ENCODE peak calls at places on chromosome 2, in six cellular contexts. One of them, this sample, is unnamed.

GRCh38 chr2:60295591-60295962 is 257.9 kb downstream of the BCL11A start:
- DNase-seq in K562: no peak
- DNase-seq in psoas muscle: no peak
- DNase-seq in brain microvascular endothelial cell: no peak
- DNase-seq in breast epithelium: no peak
- DNase-seq in CD8-positive, alpha-beta memory T cell: no peak
- DNase-seq in this sample: no peak

GRCh38 chr2:66772618-66773017 is 337.7 kb downstream of the MEIS1 start:
- DNase-seq in K562: no peak
- DNase-seq in psoas muscle: no peak
- DNase-seq in brain microvascular endothelial cell: no peak
- DNase-seq in breast epithelium: no peak
- DNase-seq in CD8-positive, alpha-beta memory T cell: no peak
- DNase-seq in this sample: no peak

GRCh38 chr2:72139871-72140620 is 7.6 kb downstream of the CYP26B1 start:
- DNase-seq in K562: no peak
- DNase-seq in psoas muscle: no peak
- DNase-seq in brain microvascular endothelial cell: no peak
- DNase-seq in breast epithelium: no peak
- DNase-seq in CD8-positive, alpha-beta memory T cell: no peak
- DNase-seq in this sample: no peak

GRCh38 chr2:234951386-234952269 is at the start of gene SH3BP4:
- DNase-seq in K562: peak
- DNase-seq in psoas muscle: peak
- DNase-seq in brain microvascular endothelial cell: peak
- DNase-seq in breast epithelium: peak
- DNase-seq in CD8-positive, alpha-beta memory T cell: no peak
- DNase-seq in this sample: peak

GRCh38 chr2:72920317-72921087 is 3.2 kb downstream of the EMX1 start:
- DNase-seq in K562: no peak
- DNase-seq in psoas muscle: no peak
- DNase-seq in brain microvascular endothelial cell: no peak
- DNase-seq in breast epithelium: no peak
- DNase-seq in CD8-positive, alpha-beta memory T cell: no peak
- DNase-seq in this sample: no peak

GRCh38 chr2:241087420-241088268 is 14.4 kb downstream of the MTERF4 start:
- DNase-seq in K562: no peak
- DNase-seq in psoas muscle: peak
- DNase-seq in brain microvascular endothelial cell: no peak
- DNase-seq in breast epithelium: no peak
- DNase-seq in CD8-positive, alpha-beta memory T cell: no peak
- DNase-seq in this sample: no peak

GRCh38 chr2:162821176-162821575 is 17.4 kb downstream of the KCNH7 start:
- DNase-seq in K562: no peak
- DNase-seq in psoas muscle: no peak
- DNase-seq in brain microvascular endothelial cell: peak
- DNase-seq in breast epithelium: no peak
- DNase-seq in CD8-positive, alpha-beta memory T cell: no peak
- DNase-seq in this sample: no peak

GRCh38 chr2:224381913-224382647 is 19.8 kb downstream of the FAM124B start:
- DNase-seq in K562: no peak
- DNase-seq in psoas muscle: no peak
- DNase-seq in brain microvascular endothelial cell: no peak
- DNase-seq in breast epithelium: no peak
- DNase-seq in CD8-positive, alpha-beta memory T cell: no peak
- DNase-seq in this sample: no peak

GRCh38 chr2:9686061-9686460 is 55.3 kb upstream of the YWHAQ start:
- DNase-seq in K562: no peak
- DNase-seq in psoas muscle: no peak
- DNase-seq in brain microvascular endothelial cell: no peak
- DNase-seq in breast epithelium: no peak
- DNase-seq in CD8-positive, alpha-beta memory T cell: no peak
- DNase-seq in this sample: no peak

GRCh38 chr2:200873561-200873960 is 9.1 kb upstream of the CLK1 start:
- DNase-seq in K562: no peak
- DNase-seq in psoas muscle: no peak
- DNase-seq in brain microvascular endothelial cell: no peak
- DNase-seq in breast epithelium: no peak
- DNase-seq in CD8-positive, alpha-beta memory T cell: no peak
- DNase-seq in this sample: no peak

GRCh38 chr2:126886201-126886905 is 12.3 kb upstream of the TEX51 start:
- DNase-seq in K562: peak
- DNase-seq in psoas muscle: peak
- DNase-seq in brain microvascular endothelial cell: peak
- DNase-seq in breast epithelium: peak
- DNase-seq in CD8-positive, alpha-beta memory T cell: no peak
- DNase-seq in this sample: no peak

GRCh38 chr2:47235127-47235526 is 80.0 kb upstream of the STPG4 start:
- DNase-seq in K562: peak
- DNase-seq in psoas muscle: no peak
- DNase-seq in brain microvascular endothelial cell: no peak
- DNase-seq in breast epithelium: no peak
- DNase-seq in CD8-positive, alpha-beta memory T cell: no peak
- DNase-seq in this sample: no peak

GRCh38 chr2:17539596-17539992 is 902 bp upstream of the VSNL1 start:
- DNase-seq in K562: no peak
- DNase-seq in psoas muscle: no peak
- DNase-seq in brain microvascular endothelial cell: no peak
- DNase-seq in breast epithelium: no peak
- DNase-seq in CD8-positive, alpha-beta memory T cell: no peak
- DNase-seq in this sample: peak

GRCh38 chr2:15038373-15039364 is 406.2 kb downstream of the LRATD1 start:
- DNase-seq in K562: no peak
- DNase-seq in psoas muscle: no peak
- DNase-seq in brain microvascular endothelial cell: no peak
- DNase-seq in breast epithelium: no peak
- DNase-seq in CD8-positive, alpha-beta memory T cell: no peak
- DNase-seq in this sample: no peak

GRCh38 chr2:80852079-80852807 is 547.7 kb upstream of the LRRTM1 start:
- DNase-seq in K562: no peak
- DNase-seq in psoas muscle: no peak
- DNase-seq in brain microvascular endothelial cell: no peak
- DNase-seq in breast epithelium: no peak
- DNase-seq in CD8-positive, alpha-beta memory T cell: no peak
- DNase-seq in this sample: no peak

GRCh38 chr2:86020984-86021383 is 84.7 kb downstream of the POLR1A start:
- DNase-seq in K562: no peak
- DNase-seq in psoas muscle: peak
- DNase-seq in brain microvascular endothelial cell: no peak
- DNase-seq in breast epithelium: no peak
- DNase-seq in CD8-positive, alpha-beta memory T cell: no peak
- DNase-seq in this sample: no peak

GRCh38 chr2:204923957-204924356 is 378.7 kb downstream of the PARD3B start:
- DNase-seq in K562: no peak
- DNase-seq in psoas muscle: no peak
- DNase-seq in brain microvascular endothelial cell: no peak
- DNase-seq in breast epithelium: no peak
- DNase-seq in CD8-positive, alpha-beta memory T cell: no peak
- DNase-seq in this sample: no peak

GRCh38 chr2:64842030-64842429 is 147.2 kb upstream of the SLC1A4 start:
- DNase-seq in K562: no peak
- DNase-seq in psoas muscle: no peak
- DNase-seq in brain microvascular endothelial cell: no peak
- DNase-seq in breast epithelium: no peak
- DNase-seq in CD8-positive, alpha-beta memory T cell: no peak
- DNase-seq in this sample: no peak

GRCh38 chr2:45578056-45578843 is 32.8 kb downstream of the SRBD1 start:
- DNase-seq in K562: peak
- DNase-seq in psoas muscle: no peak
- DNase-seq in brain microvascular endothelial cell: peak
- DNase-seq in breast epithelium: no peak
- DNase-seq in CD8-positive, alpha-beta memory T cell: no peak
- DNase-seq in this sample: no peak

GRCh38 chr2:132991464-132992045 is 321.6 kb upstream of the LYPD1 start:
- DNase-seq in K562: no peak
- DNase-seq in psoas muscle: no peak
- DNase-seq in brain microvascular endothelial cell: no peak
- DNase-seq in breast epithelium: no peak
- DNase-seq in CD8-positive, alpha-beta memory T cell: no peak
- DNase-seq in this sample: peak

GRCh38 chr2:119301413-119301812 is 65.2 kb downstream of the C2orf76 start:
- DNase-seq in K562: no peak
- DNase-seq in psoas muscle: no peak
- DNase-seq in brain microvascular endothelial cell: peak
- DNase-seq in breast epithelium: no peak
- DNase-seq in CD8-positive, alpha-beta memory T cell: no peak
- DNase-seq in this sample: peak

GRCh38 chr2:219726916-219727315 is 99.5 kb downstream of the SLC4A3 start:
- DNase-seq in K562: no peak
- DNase-seq in psoas muscle: no peak
- DNase-seq in brain microvascular endothelial cell: no peak
- DNase-seq in breast epithelium: no peak
- DNase-seq in CD8-positive, alpha-beta memory T cell: no peak
- DNase-seq in this sample: no peak

GRCh38 chr2:53021828-53022227 is 745.8 kb upstream of the CHAC2 start:
- DNase-seq in K562: no peak
- DNase-seq in psoas muscle: no peak
- DNase-seq in brain microvascular endothelial cell: no peak
- DNase-seq in breast epithelium: no peak
- DNase-seq in CD8-positive, alpha-beta memory T cell: no peak
- DNase-seq in this sample: no peak

GRCh38 chr2:222176890-222177289 is 121.9 kb downstream of the PAX3 start:
- DNase-seq in K562: no peak
- DNase-seq in psoas muscle: no peak
- DNase-seq in brain microvascular endothelial cell: no peak
- DNase-seq in breast epithelium: no peak
- DNase-seq in CD8-positive, alpha-beta memory T cell: no peak
- DNase-seq in this sample: no peak

GRCh38 chr2:898319-898718 is 52.3 kb upstream of the SNTG2 start:
- DNase-seq in K562: peak
- DNase-seq in psoas muscle: no peak
- DNase-seq in brain microvascular endothelial cell: no peak
- DNase-seq in breast epithelium: no peak
- DNase-seq in CD8-positive, alpha-beta memory T cell: no peak
- DNase-seq in this sample: no peak

GRCh38 chr2:235255716-235256115 is 238.1 kb upstream of the AGAP1 start:
- DNase-seq in K562: no peak
- DNase-seq in psoas muscle: peak
- DNase-seq in brain microvascular endothelial cell: no peak
- DNase-seq in breast epithelium: no peak
- DNase-seq in CD8-positive, alpha-beta memory T cell: no peak
- DNase-seq in this sample: no peak

GRCh38 chr2:120907822-120908221 is 172.2 kb downstream of the GLI2 start:
- DNase-seq in K562: peak
- DNase-seq in psoas muscle: no peak
- DNase-seq in brain microvascular endothelial cell: no peak
- DNase-seq in breast epithelium: no peak
- DNase-seq in CD8-positive, alpha-beta memory T cell: no peak
- DNase-seq in this sample: no peak

GRCh38 chr2:105928563-105928962 is 183.9 kb downstream of the NCK2 start:
- DNase-seq in K562: no peak
- DNase-seq in psoas muscle: no peak
- DNase-seq in brain microvascular endothelial cell: no peak
- DNase-seq in breast epithelium: no peak
- DNase-seq in CD8-positive, alpha-beta memory T cell: no peak
- DNase-seq in this sample: no peak

DNA sequence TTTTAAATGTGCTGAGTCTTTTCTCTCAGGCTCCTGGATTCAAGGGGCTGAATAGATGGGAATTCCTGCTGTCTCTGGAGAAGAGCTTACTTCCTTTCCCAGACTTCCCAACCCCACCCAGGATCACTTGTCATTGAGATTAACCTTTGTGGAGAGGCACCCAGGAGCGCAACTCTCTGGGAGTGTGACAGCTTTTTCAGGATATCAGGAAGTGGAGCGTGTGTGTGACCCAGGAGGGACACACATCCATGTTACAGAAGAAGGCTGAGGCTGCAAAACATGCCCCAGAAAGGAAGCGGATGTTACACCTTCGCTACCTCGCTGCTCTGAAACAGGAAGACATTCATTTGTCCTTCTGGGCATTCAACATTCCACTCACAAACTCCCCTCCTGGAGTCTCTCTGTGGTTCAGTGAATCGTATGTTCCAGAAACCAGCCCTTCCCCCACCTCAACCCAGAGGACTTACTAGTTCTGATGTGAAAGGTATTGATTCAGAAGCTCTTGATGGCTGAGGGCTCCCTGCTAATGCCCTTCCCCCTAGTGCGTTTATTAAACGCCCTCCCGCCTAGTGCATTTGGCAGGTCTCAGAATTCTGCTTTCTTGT is 523.9 kb downstream of the TNS1 start:
- DNase-seq in K562: no peak
- DNase-seq in psoas muscle: no peak
- DNase-seq in brain microvascular endothelial cell: no peak
- DNase-seq in breast epithelium: no peak
- DNase-seq in CD8-positive, alpha-beta memory T cell: no peak
- DNase-seq in this sample: no peak
- H3K27ac ChIP-seq in K562: no peak
- H3K27ac ChIP-seq in psoas muscle: no peak
- H3K27ac ChIP-seq in brain microvascular endothelial cell: no peak
- H3K27ac ChIP-seq in breast epithelium: peak
- H3K27ac ChIP-seq in CD8-positive, alpha-beta memory T cell: no peak
- H3K27ac ChIP-seq in this sample: no peak

GRCh38 chr2:98833172-98833916 is 102.4 kb upstream of the MGAT4A start:
- DNase-seq in K562: no peak
- DNase-seq in psoas muscle: no peak
- DNase-seq in brain microvascular endothelial cell: no peak
- DNase-seq in breast epithelium: no peak
- DNase-seq in CD8-positive, alpha-beta memory T cell: no peak
- DNase-seq in this sample: no peak
- H3K27ac ChIP-seq in K562: no peak
- H3K27ac ChIP-seq in psoas muscle: peak
- H3K27ac ChIP-seq in brain microvascular endothelial cell: no peak
- H3K27ac ChIP-seq in breast epithelium: no peak
- H3K27ac ChIP-seq in CD8-positive, alpha-beta memory T cell: no peak
- H3K27ac ChIP-seq in this sample: no peak

GRCh38 chr2:157835425-157835824 is 40.7 kb downstream of the ACVR1 start:
- DNase-seq in K562: no peak
- DNase-seq in psoas muscle: no peak
- DNase-seq in brain microvascular endothelial cell: no peak
- DNase-seq in breast epithelium: no peak
- DNase-seq in CD8-positive, alpha-beta memory T cell: no peak
- DNase-seq in this sample: no peak

GRCh38 chr2:157837851-157838441 is 38.2 kb downstream of the ACVR1 start:
- DNase-seq in K562: no peak
- DNase-seq in psoas muscle: peak
- DNase-seq in brain microvascular endothelial cell: no peak
- DNase-seq in breast epithelium: no peak
- DNase-seq in CD8-positive, alpha-beta memory T cell: no peak
- DNase-seq in this sample: peak

GRCh38 chr2:157839162-157839801 is 36.8 kb downstream of the ACVR1 start:
- DNase-seq in K562: peak
- DNase-seq in psoas muscle: peak
- DNase-seq in brain microvascular endothelial cell: peak
- DNase-seq in breast epithelium: no peak
- DNase-seq in CD8-positive, alpha-beta memory T cell: no peak
- DNase-seq in this sample: no peak

GRCh38 chr2:157838442-157839161 is 37.5 kb downstream of the ACVR1 start:
- DNase-seq in K562: peak
- DNase-seq in psoas muscle: peak
- DNase-seq in brain microvascular endothelial cell: peak
- DNase-seq in breast epithelium: no peak
- DNase-seq in CD8-positive, alpha-beta memory T cell: no peak
- DNase-seq in this sample: peak

GRCh38 chr2:157836531-157836930 is 39.6 kb downstream of the ACVR1 start:
- DNase-seq in K562: no peak
- DNase-seq in psoas muscle: no peak
- DNase-seq in brain microvascular endothelial cell: no peak
- DNase-seq in breast epithelium: no peak
- DNase-seq in CD8-positive, alpha-beta memory T cell: no peak
- DNase-seq in this sample: no peak
- H3K27ac ChIP-seq in K562: no peak
- H3K27ac ChIP-seq in psoas muscle: peak
- H3K27ac ChIP-seq in brain microvascular endothelial cell: no peak
- H3K27ac ChIP-seq in breast epithelium: no peak
- H3K27ac ChIP-seq in CD8-positive, alpha-beta memory T cell: no peak
- H3K27ac ChIP-seq in this sample: no peak

GRCh38 chr2:37851828-37852584 is 73.1 kb upstream of the RMDN2 start:
- DNase-seq in K562: no peak
- DNase-seq in psoas muscle: no peak
- DNase-seq in brain microvascular endothelial cell: no peak
- DNase-seq in breast epithelium: no peak
- DNase-seq in CD8-positive, alpha-beta memory T cell: no peak
- DNase-seq in this sample: no peak
- H3K27ac ChIP-seq in K562: no peak
- H3K27ac ChIP-seq in psoas muscle: no peak
- H3K27ac ChIP-seq in brain microvascular endothelial cell: no peak
- H3K27ac ChIP-seq in breast epithelium: no peak
- H3K27ac ChIP-seq in CD8-positive, alpha-beta memory T cell: peak
- H3K27ac ChIP-seq in this sample: no peak